ENCODE peak calls at places on chromosomes 4 and X, in eight cellular contexts. T, S, Y, H, O, C, M and P are unnamed samples.

GRCh38 chr4:159481936-159482335 is 379.1 kb downstream of the RAPGEF2 start:
- DNase-seq in T (no peak), S (no peak), Y (no peak), H (no peak), O (no peak), C (no peak), M (no peak), P (no peak)

GRCh38 chrX:53594354-53594753 is 92.2 kb downstream of the HUWE1 start:
- DNase-seq in T (no peak), S (no peak), Y (no peak), H (no peak), O (no peak), C (no peak), M (no peak), P (no peak)

GRCh38 chrX:24990585-24990984 is 25.2 kb downstream of the ARX start:
- DNase-seq in T (no peak), S (no peak), Y (no peak), H (no peak), O (peak), C (no peak), M (no peak), P (no peak)

GRCh38 chrX:96182366-96182765 is 502.3 kb upstream of the DIAPH2 start:
- DNase-seq in T (no peak), S (peak), Y (no peak), H (peak), O (no peak), C (no peak), M (no peak), P (peak)

GRCh38 chr4:174702974-174703478 is 126.0 kb downstream of the GLRA3 start:
- DNase-seq in T (no peak), S (no peak), Y (no peak), H (no peak), O (no peak), C (no peak), M (no peak), P (no peak)

GRCh38 chr4:72568959-72569718 is at the start of gene ADAMTS3:
- DNase-seq in T (no peak), S (peak), Y (no peak), H (peak), O (peak), C (no peak), M (peak), P (peak)

GRCh38 chr4:90317785-90318184 is 190.6 kb downstream of the CCSER1 start:
- DNase-seq in T (no peak), S (no peak), Y (no peak), H (no peak), O (peak), C (no peak), M (peak), P (no peak)

GRCh38 chr4:16418814-16419213 is 192.5 kb upstream of the TAPT1 start:
- DNase-seq in T (no peak), S (no peak), Y (no peak), H (no peak), O (no peak), C (no peak), M (peak), P (no peak)

GRCh38 chr4:25986807-25987206 is 72.8 kb downstream of the SMIM20 start:
- DNase-seq in T (no peak), S (no peak), Y (no peak), H (no peak), O (no peak), C (no peak), M (no peak), P (no peak)

GRCh38 chr4:114613579-114613978 is 15.0 kb downstream of the UGT8 start:
- DNase-seq in T (no peak), S (no peak), Y (no peak), H (no peak), O (peak), C (no peak), M (no peak), P (no peak)

GRCh38 chr4:147938481-147938880 is 206.6 kb downstream of the ARHGAP10 start:
- DNase-seq in T (no peak), S (no peak), Y (no peak), H (no peak), O (no peak), C (no peak), M (no peak), P (no peak)

GRCh38 chr4:14180983-14181601 is 553.6 kb upstream of the BOD1L1 start:
- DNase-seq in T (no peak), S (no peak), Y (no peak), H (no peak), O (no peak), C (no peak), M (no peak), P (no peak)

GRCh38 chr4:20615492-20616136 is 84.6 kb upstream of the PACRGL start:
- DNase-seq in T (no peak), S (no peak), Y (no peak), H (no peak), O (no peak), C (no peak), M (peak), P (no peak)

GRCh38 chrX:118420462-118420861 is 74.6 kb downstream of the WDR44 start:
- DNase-seq in T (no peak), S (no peak), Y (no peak), H (no peak), O (peak), C (no peak), M (peak), P (no peak)

GRCh38 chr4:31360786-31361185 is 640.6 kb downstream of the PCDH7 start:
- DNase-seq in T (no peak), S (no peak), Y (no peak), H (no peak), O (no peak), C (no peak), M (no peak), P (no peak)

GRCh38 chrX:78455901-78456300 is 128.5 kb upstream of the CYSLTR1 start:
- DNase-seq in T (no peak), S (no peak), Y (no peak), H (no peak), O (no peak), C (no peak), M (peak), P (no peak)

GRCh38 chr4:6527683-6528595 is 47.0 kb upstream of the MAN2B2 start:
- DNase-seq in T (no peak), S (no peak), Y (no peak), H (no peak), O (no peak), C (no peak), M (no peak), P (no peak)

GRCh38 chr4:185143596-185143969 is 517 bp downstream of the SLC25A4 start:
- DNase-seq in T (peak), S (no peak), Y (no peak), H (peak), O (peak), C (peak), M (no peak), P (no peak)

GRCh38 chrX:40727093-40727492 is 8.2 kb downstream of the MED14 start:
- DNase-seq in T (no peak), S (no peak), Y (no peak), H (no peak), O (no peak), C (no peak), M (no peak), P (no peak)

GRCh38 chrX:11100281-11101035 is 10.7 kb upstream of the HCCS start:
- DNase-seq in T (no peak), S (no peak), Y (no peak), H (peak), O (peak), C (no peak), M (peak), P (peak)

GRCh38 chr4:117971406-117971805 is 62.9 kb upstream of the NDST3 start:
- DNase-seq in T (no peak), S (no peak), Y (no peak), H (no peak), O (peak), C (no peak), M (no peak), P (no peak)